ENCODE peak calls at places on chromosomes 3 and 15, in ten cellular contexts. One of them, this sample, is unnamed.

GRCh38 chr3:89698208-89698830 is 590.9 kb downstream of the EPHA3 start:
- DNase-seq in SK-N-MC: no peak
- DNase-seq in HCT116: no peak
- DNase-seq in breast epithelium: no peak
- DNase-seq in GM23338: no peak
- DNase-seq in stomach: no peak
- DNase-seq in GM12878: no peak
- DNase-seq in prostate gland: no peak
- DNase-seq in spleen: no peak
- DNase-seq in sigmoid colon: no peak
- DNase-seq in this sample: no peak

GRCh38 chr3:174268061-174268460 is 591.1 kb upstream of the NAALADL2 start:
- DNase-seq in sigmoid colon: no peak
- DNase-seq in breast epithelium: no peak
- DNase-seq in SK-N-MC: no peak
- DNase-seq in stomach: no peak
- DNase-seq in prostate gland: no peak
- DNase-seq in GM12878: no peak
- DNase-seq in HCT116: no peak
- DNase-seq in GM23338: no peak
- DNase-seq in spleen: no peak
- DNase-seq in this sample: no peak

GRCh38 chr3:152417181-152417580 is 148.5 kb downstream of the MBNL1 start:
- DNase-seq in GM23338: no peak
- DNase-seq in SK-N-MC: no peak
- DNase-seq in stomach: no peak
- DNase-seq in prostate gland: no peak
- DNase-seq in spleen: no peak
- DNase-seq in HCT116: no peak
- DNase-seq in GM12878: no peak
- DNase-seq in sigmoid colon: no peak
- DNase-seq in breast epithelium: no peak
- DNase-seq in this sample: no peak

GRCh38 chr15:27222479-27222878 is 251.5 kb downstream of the GABRG3 start:
- DNase-seq in stomach: no peak
- DNase-seq in prostate gland: no peak
- DNase-seq in SK-N-MC: no peak
- DNase-seq in HCT116: no peak
- DNase-seq in breast epithelium: no peak
- DNase-seq in GM12878: no peak
- DNase-seq in GM23338: no peak
- DNase-seq in sigmoid colon: no peak
- DNase-seq in spleen: no peak
- DNase-seq in this sample: no peak

GRCh38 chr15:70758790-70759462 is 4.4 kb downstream of the UACA start:
- DNase-seq in prostate gland: no peak
- DNase-seq in HCT116: no peak
- DNase-seq in GM12878: no peak
- DNase-seq in SK-N-MC: no peak
- DNase-seq in sigmoid colon: no peak
- DNase-seq in spleen: no peak
- DNase-seq in breast epithelium: no peak
- DNase-seq in stomach: no peak
- DNase-seq in GM23338: no peak
- DNase-seq in this sample: no peak

GRCh38 chr3:38455639-38456430 is 2.1 kb downstream of the ACVR2B start:
- DNase-seq in sigmoid colon: peak; percentile 83
- DNase-seq in spleen: no peak
- DNase-seq in SK-N-MC: no peak
- DNase-seq in breast epithelium: no peak
- DNase-seq in GM23338: peak; percentile 76
- DNase-seq in stomach: no peak
- DNase-seq in prostate gland: no peak
- DNase-seq in GM12878: no peak
- DNase-seq in HCT116: no peak
- DNase-seq in this sample: no peak

GRCh38 chr3:129063091-129063640 is 2.6 kb downstream of the GP9 start:
- DNase-seq in spleen: peak; percentile 40
- DNase-seq in GM23338: no peak
- DNase-seq in breast epithelium: no peak
- DNase-seq in prostate gland: no peak
- DNase-seq in sigmoid colon: no peak
- DNase-seq in SK-N-MC: no peak
- DNase-seq in HCT116: no peak
- DNase-seq in GM12878: no peak
- DNase-seq in stomach: no peak
- DNase-seq in this sample: no peak

GRCh38 chr3:99768126-99768525 is 49.5 kb upstream of the CMSS1 start:
- DNase-seq in stomach: no peak
- DNase-seq in spleen: no peak
- DNase-seq in breast epithelium: no peak
- DNase-seq in SK-N-MC: no peak
- DNase-seq in HCT116: no peak
- DNase-seq in GM12878: no peak
- DNase-seq in GM23338: no peak
- DNase-seq in sigmoid colon: no peak
- DNase-seq in prostate gland: no peak
- DNase-seq in this sample: no peak

GRCh38 chr3:126293370-126294082 is 63.7 kb downstream of the KLF15 start:
- DNase-seq in stomach: no peak
- DNase-seq in GM23338: no peak
- DNase-seq in SK-N-MC: no peak
- DNase-seq in GM12878: no peak
- DNase-seq in HCT116: no peak
- DNase-seq in breast epithelium: peak; percentile 13
- DNase-seq in spleen: no peak
- DNase-seq in prostate gland: no peak
- DNase-seq in sigmoid colon: peak; percentile 60
- DNase-seq in this sample: no peak

DNA sequence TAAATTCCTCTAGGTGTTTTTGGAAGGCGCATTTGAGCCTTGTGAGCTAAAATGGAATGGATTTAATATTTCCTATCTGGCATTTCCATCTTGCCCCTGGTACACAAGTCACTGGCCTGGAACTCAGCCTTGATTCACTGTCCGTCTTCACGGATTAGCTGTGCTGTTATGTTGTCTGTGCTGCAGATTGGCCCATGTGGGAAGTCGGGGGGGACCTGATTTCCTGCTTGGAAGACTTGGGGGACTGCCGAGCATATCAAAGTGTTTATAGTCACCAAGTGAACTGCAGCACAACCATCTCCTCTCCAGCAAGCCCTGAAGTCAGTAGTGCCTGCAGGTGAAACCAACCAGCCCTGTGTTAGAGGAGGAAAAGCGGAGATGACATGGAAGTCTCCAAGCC is 12.2 kb downstream of the GHRL start:
- DNase-seq in SK-N-MC: no peak
- DNase-seq in sigmoid colon: peak; percentile 48
- DNase-seq in breast epithelium: no peak
- DNase-seq in GM23338: no peak
- DNase-seq in stomach: no peak
- DNase-seq in HCT116: no peak
- DNase-seq in prostate gland: no peak
- DNase-seq in spleen: peak; percentile 25
- DNase-seq in GM12878: no peak
- DNase-seq in this sample: no peak
- H3K27ac ChIP-seq in SK-N-MC: no peak overlapping the region
- H3K27ac ChIP-seq in sigmoid colon: no peak overlapping the region
- H3K27ac ChIP-seq in breast epithelium: no peak overlapping the region
- H3K27ac ChIP-seq in GM23338: no peak overlapping the region
- H3K27ac ChIP-seq in stomach: no peak overlapping the region
- H3K27ac ChIP-seq in HCT116: no peak overlapping the region
- H3K27ac ChIP-seq in prostate gland: no peak overlapping the region
- H3K27ac ChIP-seq in spleen: no peak overlapping the region
- H3K27ac ChIP-seq in GM12878: no peak overlapping the region
- H3K27ac ChIP-seq in this sample: no peak overlapping the region

GRCh38 chr3:51983578-51984268 is 388 bp downstream of the ACY1 start:
- DNase-seq in GM12878: no peak
- DNase-seq in GM23338: no peak
- DNase-seq in SK-N-MC: no peak
- DNase-seq in sigmoid colon: no peak
- DNase-seq in prostate gland: no peak
- DNase-seq in HCT116: no peak
- DNase-seq in breast epithelium: no peak
- DNase-seq in stomach: no peak
- DNase-seq in spleen: no peak
- DNase-seq in this sample: no peak

GRCh38 chr3:51982838-51983577 is at the start of gene ACY1:
- DNase-seq in HCT116: peak; percentile 57
- DNase-seq in GM12878: peak; percentile 43
- DNase-seq in breast epithelium: peak; percentile 80
- DNase-seq in stomach: peak; percentile 92
- DNase-seq in sigmoid colon: peak; percentile 93
- DNase-seq in GM23338: peak; percentile 89
- DNase-seq in spleen: peak; percentile 96
- DNase-seq in SK-N-MC: no peak
- DNase-seq in prostate gland: peak; percentile 86
- DNase-seq in this sample: peak; percentile 92

GRCh38 chr3:51984269-51984647 is 923 bp downstream of the ACY1 start:
- DNase-seq in HCT116: no peak
- DNase-seq in SK-N-MC: no peak
- DNase-seq in prostate gland: no peak
- DNase-seq in GM23338: no peak
- DNase-seq in breast epithelium: no peak
- DNase-seq in sigmoid colon: no peak
- DNase-seq in GM12878: no peak
- DNase-seq in stomach: no peak
- DNase-seq in spleen: no peak
- DNase-seq in this sample: no peak

GRCh38 chr3:51980253-51980652 is 3.1 kb upstream of the ACY1 start:
- DNase-seq in breast epithelium: no peak
- DNase-seq in GM23338: no peak
- DNase-seq in GM12878: no peak
- DNase-seq in prostate gland: no peak
- DNase-seq in stomach: no peak
- DNase-seq in sigmoid colon: no peak
- DNase-seq in spleen: no peak
- DNase-seq in SK-N-MC: no peak
- DNase-seq in HCT116: no peak
- DNase-seq in this sample: no peak

DNA sequence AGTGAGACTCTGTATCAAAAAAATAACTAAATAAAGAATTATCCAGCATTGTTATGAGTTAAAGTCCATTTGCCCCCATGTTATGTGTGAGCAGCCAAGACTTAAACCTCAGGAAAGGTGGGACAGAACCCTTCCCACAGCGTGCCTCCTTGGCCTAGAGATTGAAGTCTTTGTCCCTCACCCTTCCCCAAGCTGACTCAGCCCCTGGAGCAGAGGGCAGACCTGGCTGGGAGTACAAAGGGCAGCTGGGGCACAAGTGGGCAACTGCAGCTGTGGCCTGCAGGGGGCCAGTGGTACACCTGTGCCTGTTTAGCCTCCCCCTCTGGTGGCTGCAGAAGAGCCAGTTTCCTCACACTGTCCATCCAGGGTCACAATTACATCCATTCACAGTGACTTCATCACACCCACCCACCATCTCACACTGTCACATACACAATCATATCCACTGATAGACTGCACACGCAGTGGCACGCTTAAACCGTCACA is 940 bp upstream of the ACY1 start:
- DNase-seq in spleen: no peak
- DNase-seq in SK-N-MC: no peak
- DNase-seq in breast epithelium: no peak
- DNase-seq in GM23338: peak; percentile 79
- DNase-seq in stomach: peak; percentile 66
- DNase-seq in prostate gland: no peak
- DNase-seq in HCT116: peak; percentile 57
- DNase-seq in sigmoid colon: no peak
- DNase-seq in GM12878: no peak
- DNase-seq in this sample: peak; percentile 83
- TF ChIP-seq POLR2AphosphoS5 in spleen: no peak
- TF ChIP-seq POLR2AphosphoS5 in SK-N-MC: no peak
- TF ChIP-seq POLR2AphosphoS5 in breast epithelium: no peak
- TF ChIP-seq POLR2AphosphoS5 in GM23338: no peak
- TF ChIP-seq POLR2AphosphoS5 in stomach: peak; percentile 5
- TF ChIP-seq POLR2AphosphoS5 in prostate gland: no peak
- TF ChIP-seq POLR2AphosphoS5 in HCT116: no peak
- TF ChIP-seq POLR2AphosphoS5 in sigmoid colon: no peak
- TF ChIP-seq POLR2AphosphoS5 in GM12878: no peak
- TF ChIP-seq POLR2AphosphoS5 in this sample: no peak

DNA sequence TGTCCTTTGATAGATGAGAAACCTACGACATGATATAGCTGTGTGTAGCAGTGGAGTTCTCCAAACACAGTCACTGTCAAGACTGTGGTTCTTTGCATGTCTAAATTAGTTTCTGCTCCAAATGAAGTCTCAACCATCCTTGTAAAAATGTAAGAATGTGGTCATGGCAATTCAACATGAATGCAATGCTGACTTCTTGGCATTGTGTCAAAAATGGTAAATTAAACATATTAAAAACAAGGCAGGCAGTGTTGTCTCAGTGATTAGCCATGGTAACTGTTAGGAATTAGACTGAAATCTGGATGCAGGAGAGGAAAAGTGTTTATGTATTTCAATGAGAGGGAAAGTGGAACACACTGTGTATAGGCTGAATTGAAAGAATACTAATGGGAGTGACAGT is 597.1 kb downstream of the EDEM1 start:
- DNase-seq in HCT116: no peak
- DNase-seq in breast epithelium: no peak
- DNase-seq in GM12878: no peak
- DNase-seq in sigmoid colon: no peak
- DNase-seq in GM23338: no peak
- DNase-seq in spleen: no peak
- DNase-seq in SK-N-MC: peak; percentile 44
- DNase-seq in stomach: no peak
- DNase-seq in prostate gland: no peak
- DNase-seq in this sample: no peak
- H3K4me3 ChIP-seq in HCT116: no peak overlapping the region
- H3K4me3 ChIP-seq in breast epithelium: no peak overlapping the region
- H3K4me3 ChIP-seq in GM12878: no peak overlapping the region
- H3K4me3 ChIP-seq in sigmoid colon: no peak overlapping the region
- H3K4me3 ChIP-seq in GM23338: no peak overlapping the region
- H3K4me3 ChIP-seq in spleen: no peak overlapping the region
- H3K4me3 ChIP-seq in SK-N-MC: no peak overlapping the region
- H3K4me3 ChIP-seq in stomach: no peak overlapping the region
- H3K4me3 ChIP-seq in prostate gland: no peak overlapping the region
- H3K4me3 ChIP-seq in this sample: no peak overlapping the region

DNA sequence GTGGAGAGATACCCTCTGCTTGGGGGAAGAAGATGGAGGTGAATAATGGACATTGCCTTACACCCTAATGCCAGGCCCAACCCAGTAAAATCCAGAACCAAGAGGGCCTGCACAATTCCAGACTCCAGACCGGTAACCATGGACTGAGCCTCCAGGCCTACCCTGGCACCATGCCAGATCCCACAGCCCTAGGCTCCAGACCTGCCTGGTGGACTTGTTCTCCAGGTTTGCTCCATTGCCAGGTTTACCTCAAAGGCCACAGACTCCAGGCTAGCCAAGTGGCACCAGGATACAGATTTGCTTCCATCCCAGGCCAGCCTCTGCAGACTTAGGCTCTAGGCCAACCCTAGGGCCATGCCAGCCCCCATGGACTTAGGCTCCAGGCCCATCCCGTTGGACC is 14.0 kb downstream of the PLCH1 start:
- DNase-seq in stomach: no peak
- DNase-seq in spleen: no peak
- DNase-seq in GM23338: no peak
- DNase-seq in breast epithelium: peak; percentile 64
- DNase-seq in sigmoid colon: no peak
- DNase-seq in SK-N-MC: no peak
- DNase-seq in prostate gland: no peak
- DNase-seq in GM12878: no peak
- DNase-seq in HCT116: no peak
- DNase-seq in this sample: no peak
- H3K27ac ChIP-seq in stomach: no peak overlapping the region
- H3K27ac ChIP-seq in spleen: no peak overlapping the region
- H3K27ac ChIP-seq in GM23338: no peak overlapping the region
- H3K27ac ChIP-seq in breast epithelium: peak overlapping the region; percentile 38
- H3K27ac ChIP-seq in sigmoid colon: no peak overlapping the region
- H3K27ac ChIP-seq in SK-N-MC: no peak overlapping the region
- H3K27ac ChIP-seq in prostate gland: no peak overlapping the region
- H3K27ac ChIP-seq in GM12878: no peak overlapping the region
- H3K27ac ChIP-seq in HCT116: no peak overlapping the region
- H3K27ac ChIP-seq in this sample: no peak overlapping the region

This sample was measured in transverse colon.